ENCODE peak calls at places on chromosome 15, in six cellular contexts. S is neural crest cell, B is LoVo, H is NCI-H526, C is GM03348, M is left lung. Q is an unnamed sample.

GRCh38 chr15:74870496-74871213 is 2.5 kb downstream of the SCAMP2 start:
- DNase-seq in S (no peak), B (no peak), C (no peak), M (no peak), H (no peak), Q (no peak)

GRCh38 chr15:97867870-97868269 is 92.6 kb upstream of the ARRDC4 start:
- DNase-seq in S (no peak), B (peak), C (no peak), M (no peak), H (no peak), Q (no peak)

GRCh38 chr15:79966634-79967330 is 4.2 kb downstream of the BCL2A1 start:
- DNase-seq in S (no peak), M (no peak), H (no peak), B (no peak), C (no peak), Q (no peak)

GRCh38 chr15:44804303-44805046 is 68.1 kb downstream of the TRIM69 start:
- DNase-seq in B (no peak), C (no peak), S (no peak), H (no peak), M (no peak), Q (no peak)

GRCh38 chr15:51724673-51725072 is 12.8 kb downstream of the LYSMD2 start:
- DNase-seq in C (no peak), M (no peak), B (no peak), S (no peak), H (no peak), Q (no peak)

GRCh38 chr15:77858677-77859490 is 218.6 kb downstream of the TBC1D2B start:
- DNase-seq in S (no peak), H (no peak), M (no peak), C (no peak), B (no peak), Q (peak)

GRCh38 chr15:38846351-38846750 is 281.7 kb upstream of the RASGRP1 start:
- DNase-seq in S (no peak), B (no peak), M (no peak), C (no peak), H (no peak), Q (no peak)

GRCh38 chr15:84982301-84982920 is 755 bp downstream of the PDE8A start:
- DNase-seq in H (peak), C (peak), B (peak), S (no peak), M (peak), Q (peak)

GRCh38 chr15:56759450-56759845 is 26.1 kb upstream of the ZNF280D start:
- DNase-seq in M (no peak), C (peak), B (peak), S (no peak), H (no peak), Q (no peak)

GRCh38 chr15:34014556-34014955 is 24.4 kb downstream of the AVEN start:
- DNase-seq in B (no peak), M (no peak), S (no peak), C (no peak), H (no peak), Q (no peak)

GRCh38 chr15:101091080-101092017 is 160.5 kb downstream of the CHSY1 start:
- DNase-seq in C (peak), S (peak), B (no peak), H (no peak), M (no peak), Q (peak)

GRCh38 chr15:51267047-51267713 is 71.2 kb downstream of the CYP19A1 start:
- DNase-seq in C (peak), M (no peak), B (no peak), S (peak), H (no peak), Q (no peak)

GRCh38 chr15:40747685-40748631 is 7.1 kb downstream of the RMDN3 start:
- DNase-seq in C (no peak), H (no peak), S (no peak), M (no peak), B (no peak), Q (no peak)

GRCh38 chr15:60945196-60945595 is 283.9 kb downstream of the RORA start:
- DNase-seq in B (no peak), C (no peak), H (no peak), S (no peak), M (no peak), Q (peak)

GRCh38 chr15:97968380-97968779 is 7.9 kb downstream of the ARRDC4 start:
- DNase-seq in B (no peak), M (no peak), C (peak), S (no peak), H (no peak), Q (no peak)

GRCh38 chr15:48076454-48076853 is 44.3 kb upstream of the SLC24A5 start:
- DNase-seq in S (no peak), H (no peak), C (no peak), B (no peak), M (no peak), Q (no peak)

GRCh38 chr15:58357529-58358476 is 74.0 kb upstream of the LIPC start:
- DNase-seq in B (no peak), H (no peak), M (no peak), S (no peak), C (no peak), Q (no peak)

GRCh38 chr15:81271761-81272644 is 51.9 kb downstream of the STARD5 start:
- DNase-seq in H (no peak), S (no peak), C (no peak), B (no peak), M (no peak), Q (no peak)

GRCh38 chr15:53126144-53126543 is 336.0 kb upstream of the ONECUT1 start:
- DNase-seq in M (no peak), B (no peak), S (no peak), H (no peak), C (no peak), Q (no peak)

GRCh38 chr15:69887018-69887417 is 210.7 kb downstream of the TLE3 start:
- DNase-seq in C (no peak), H (no peak), M (no peak), S (no peak), B (no peak), Q (no peak)

GRCh38 chr15:72168131-72168825 is 29.3 kb downstream of the GRAMD2A start:
- DNase-seq in B (no peak), S (no peak), M (no peak), C (no peak), H (no peak), Q (peak)

GRCh38 chr15:41564286-41564959 is 5.4 kb downstream of the TYRO3 start:
- DNase-seq in H (no peak), C (no peak), M (no peak), S (peak), B (no peak), Q (no peak)

GRCh38 chr15:41930221-41930866 is 36.5 kb upstream of the SPTBN5 start:
- DNase-seq in C (peak), S (no peak), M (peak), B (peak), H (no peak), Q (no peak)

GRCh38 chr15:70974004-70974832 is 81.6 kb downstream of the LRRC49 start:
- DNase-seq in S (no peak), M (no peak), C (peak), H (peak), B (peak), Q (no peak)

GRCh38 chr15:68620721-68621528 is 42.1 kb downstream of the CORO2B start:
- DNase-seq in H (no peak), S (no peak), M (no peak), B (no peak), C (peak), Q (peak)

GRCh38 chr15:43275736-43276562 is 9.2 kb upstream of the TGM5 start:
- DNase-seq in C (no peak), H (no peak), M (no peak), S (no peak), B (no peak), Q (no peak)

GRCh38 chr15:58842713-58843396 is 71.8 kb downstream of the MINDY2 start:
- DNase-seq in B (no peak), H (no peak), M (no peak), C (no peak), S (no peak), Q (no peak)

GRCh38 chr15:72227192-72227586 is 3.8 kb downstream of the PKM start:
- DNase-seq in C (peak), M (no peak), S (no peak), H (no peak), B (peak), Q (no peak)

GRCh38 chr15:68278345-68279217 is 1.0 kb downstream of the FEM1B start:
- DNase-seq in B (no peak), H (peak), M (no peak), S (peak), C (no peak), Q (peak)

GRCh38 chr15:68315495-68316007 is 38.0 kb downstream of the FEM1B start:
- DNase-seq in B (no peak), C (no peak), H (no peak), M (peak), S (no peak), Q (peak)

GRCh38 chr15:64950888-64951287 is 38.8 kb downstream of the SPG21 start:
- DNase-seq in H (peak), S (no peak), M (no peak), C (no peak), B (no peak), Q (no peak)

GRCh38 chr15:59360896-59361295 is 11.8 kb downstream of the MYO1E start:
- DNase-seq in H (no peak), M (no peak), C (no peak), B (no peak), S (no peak), Q (no peak)

GRCh38 chr15:76625267-76625666 is 279.9 kb downstream of the SCAPER start:
- DNase-seq in S (no peak), C (no peak), B (no peak), H (no peak), M (no peak), Q (no peak)